ENCODE peak calls at places on chromosomes 16 and 17, in eight cellular contexts. K is T-cell, N is lower leg skin, L is endothelial cell of umbilical vein, A is head of caudate nucleus, M is caudate nucleus, V is kidney glomerular epithelial cell, B is body of pancreas. X is an unnamed sample.

GRCh38 chr17:29677139-29677834 is 54.6 kb upstream of the CORO6 start:
- DNase-seq in L (no peak), K (no peak), M (no peak), N (peak), B (peak), V (no peak), A (peak), X (peak)

GRCh38 chr17:4180791-4181190 is 37.8 kb downstream of the CYB5D2 start:
- DNase-seq in K (no peak), L (no peak), N (no peak), B (no peak), M (no peak), A (no peak), V (no peak), X (no peak)

GRCh38 chr17:44496815-44497214 is 6.4 kb downstream of the GPATCH8 start:
- DNase-seq in A (no peak), K (no peak), V (no peak), N (no peak), B (no peak), L (no peak), M (no peak), X (no peak)

GRCh38 chr16:84585886-84586285 is 32.0 kb downstream of the COTL1 start:
- DNase-seq in L (no peak), V (no peak), N (no peak), A (peak), K (no peak), M (peak), B (no peak), X (no peak)

GRCh38 chr17:32584792-32585191 is 98.0 kb downstream of the CDK5R1 start:
- DNase-seq in B (no peak), K (no peak), L (no peak), N (no peak), M (no peak), A (no peak), V (no peak), X (no peak)

GRCh38 chr17:77592503-77592902 is 366.0 kb upstream of the TNRC6C start:
- DNase-seq in V (no peak), A (no peak), L (no peak), K (no peak), M (no peak), N (no peak), B (no peak), X (no peak)

GRCh38 chr17:45893725-45894021 is 681 bp upstream of the MAPT start:
- DNase-seq in N (no peak), K (no peak), M (no peak), L (no peak), A (no peak), V (no peak), B (no peak), X (no peak)

GRCh38 chr17:55770220-55770870 is 19.5 kb downstream of the PCTP start:
- DNase-seq in L (peak), M (no peak), N (no peak), B (no peak), V (peak), K (no peak), A (no peak), X (no peak)

GRCh38 chr17:42111901-42112551 is 488 bp downstream of the DHX58 start:
- DNase-seq in A (peak), K (peak), N (no peak), B (peak), V (peak), L (peak), M (peak), X (peak)

GRCh38 chr17:53142890-53143289 is 679.8 kb upstream of the KIF2B start:
- DNase-seq in N (no peak), K (no peak), A (no peak), L (no peak), M (no peak), B (no peak), V (no peak), X (no peak)

GRCh38 chr17:79365836-79366831 is 244.7 kb downstream of the RBFOX3 start:
- DNase-seq in L (no peak), A (no peak), M (no peak), B (no peak), K (no peak), V (no peak), N (no peak), X (no peak)

GRCh38 chr17:56779306-56779705 is 54.4 kb downstream of the C17orf67 start:
- DNase-seq in M (no peak), L (no peak), B (no peak), V (no peak), N (no peak), K (no peak), A (no peak), X (no peak)

GRCh38 chr17:47997595-47997994 is 26.7 kb downstream of the CDK5RAP3 start:
- DNase-seq in B (no peak), A (no peak), N (no peak), K (no peak), V (no peak), M (no peak), L (no peak), X (no peak)

GRCh38 chr17:51150932-51151331 is 2.4 kb upstream of the NME1 start:
- DNase-seq in A (no peak), B (no peak), L (no peak), V (no peak), N (no peak), K (no peak), M (no peak), X (no peak)

GRCh38 chr17:8122923-8123694 is 797 bp downstream of the HES7 start:
- DNase-seq in N (no peak), M (no peak), L (peak), V (no peak), A (no peak), K (no peak), B (no peak), X (peak)

GRCh38 chr17:17976931-17977570 is 4.4 kb downstream of the DRC3 start:
- DNase-seq in A (no peak), B (no peak), N (no peak), M (no peak), L (no peak), V (no peak), K (no peak), X (no peak)

GRCh38 chr16:73057369-73058210 is 9.7 kb upstream of the ZFHX3 start:
- DNase-seq in N (no peak), K (no peak), B (no peak), L (peak), M (no peak), V (no peak), A (no peak), X (peak)

GRCh38 chr16:4273858-4274291 is 1.1 kb upstream of the TFAP4 start:
- DNase-seq in V (peak), L (peak), B (peak), N (peak), M (no peak), K (peak), A (no peak), X (peak)

GRCh38 chr17:33284022-33284421 is 9.1 kb downstream of the ASIC2 start:
- DNase-seq in A (no peak), M (no peak), K (no peak), L (peak), V (peak), B (peak), N (peak), X (peak)

GRCh38 chr16:66189951-66190350 is 176.5 kb upstream of the CDH5 start:
- DNase-seq in K (no peak), L (peak), B (peak), M (no peak), N (no peak), A (no peak), V (no peak), X (no peak)

GRCh38 chr16:56919099-56919800 is 12.7 kb upstream of the HERPUD1 start:
- DNase-seq in M (no peak), N (peak), A (no peak), B (peak), V (no peak), K (no peak), L (no peak), X (no peak)

GRCh38 chr16:50368410-50369132 is at the start of gene BRD7:
- DNase-seq in L (peak), K (peak), V (peak), A (peak), B (peak), M (peak), N (no peak), X (peak)

GRCh38 chr17:69103557-69104233 is 38.0 kb downstream of the ABCA6 start:
- DNase-seq in N (no peak), V (no peak), B (peak), K (no peak), M (no peak), A (no peak), L (no peak), X (no peak)

GRCh38 chr17:57750109-57750845 is 5.2 kb upstream of the CCDC182 start:
- DNase-seq in A (no peak), M (no peak), B (peak), N (no peak), K (no peak), V (no peak), L (no peak), X (no peak)

GRCh38 chr17:419073-419735 is 66.6 kb upstream of the RPH3AL start:
- DNase-seq in N (no peak), K (peak), A (no peak), M (no peak), V (no peak), L (no peak), B (no peak), X (no peak)